ENCODE peak calls at places on chromosomes 11 and 22, in five cellular contexts. A is upper lobe of right lung, H is cardiac muscle cell, Q is tibial nerve, C is GM13977. M is an unnamed sample.

GRCh38 chr11:116610190-116610589 is 162.6 kb downstream of the BUD13 start:
- DNase-seq in A (no peak), C (no peak), H (no peak), Q (no peak), M (no peak)

GRCh38 chr22:48821346-48822186 is 1006.1 kb downstream of the BRD1 start:
- DNase-seq in Q (no peak), C (no peak), H (no peak), A (no peak), M (no peak)

GRCh38 chr11:83895516-83895915 is 609.3 kb upstream of the CCDC90B start:
- DNase-seq in Q (no peak), A (no peak), H (peak; percentile 65), C (no peak), M (no peak)

GRCh38 chr11:96241351-96241841 is 101.6 kb downstream of the MAML2 start:
- DNase-seq in H (no peak), C (no peak), Q (no peak), A (no peak), M (no peak)

GRCh38 chr22:46054091-46054877 is 77.3 kb upstream of the WNT7B start:
- DNase-seq in H (no peak), A (no peak), C (peak; percentile 73), Q (peak; percentile 58), M (peak; percentile 64)

GRCh38 chr22:46081036-46081830 is 69.1 kb upstream of the PPARA start:
- DNase-seq in C (no peak), A (peak; percentile 62), Q (peak; percentile 13), H (no peak), M (peak; percentile 54)

GRCh38 chr11:1062075-1062820 is 12.4 kb upstream of the MUC2 start:
- DNase-seq in A (no peak), Q (no peak), C (no peak), H (no peak), M (no peak)

GRCh38 chr11:29448246-29448877 is 568.5 kb downstream of the KCNA4 start:
- DNase-seq in H (peak; percentile 70), C (no peak), Q (no peak), A (no peak), M (no peak)

GRCh38 chr11:95095858-95096587 is 6.4 kb downstream of the ENDOD1 start:
- DNase-seq in C (peak; percentile 73), A (no peak), Q (no peak), H (no peak), M (no peak)

GRCh38 chr11:6626971-6627761 is 7.9 kb upstream of the TPP1 start:
- DNase-seq in A (no peak), H (no peak), Q (no peak), C (no peak), M (no peak)

GRCh38 chr11:104830080-104830479 is 68.2 kb downstream of the CASP12 start:
- DNase-seq in Q (no peak), C (no peak), A (no peak), H (no peak), M (no peak)

GRCh38 chr11:10678106-10678505 is 15.4 kb downstream of the IRAG1 start:
- DNase-seq in Q (no peak), H (no peak), A (no peak), C (no peak), M (no peak)

GRCh38 chr11:575324-575995 is 810 bp upstream of the PHRF1 start:
- DNase-seq in Q (no peak), H (peak; percentile 89), C (no peak), A (no peak), M (no peak)

GRCh38 chr11:111362887-111363411 is 16.1 kb downstream of the POU2AF1 start:
- DNase-seq in Q (no peak), H (no peak), C (no peak), A (peak; percentile 86), M (peak; percentile 56)

GRCh38 chr11:95829580-95830259 is 39.4 kb downstream of the CEP57 start:
- DNase-seq in Q (no peak), C (peak; percentile 4), A (no peak), H (no peak), M (no peak)

GRCh38 chr11:114208371-114208770 is 87.8 kb upstream of the NNMT start:
- DNase-seq in C (no peak), H (no peak), A (no peak), Q (no peak), M (no peak)

GRCh38 chr11:12535321-12535720 is 138.9 kb upstream of the TEAD1 start:
- DNase-seq in C (no peak), A (no peak), Q (no peak), H (no peak), M (no peak)

GRCh38 chr22:19798320-19798665 is 37.7 kb downstream of the TBX1 start:
- DNase-seq in C (no peak), Q (no peak), H (no peak), A (no peak), M (no peak)

GRCh38 chr11:112770487-112770886 is 190.7 kb upstream of the NCAM1 start:
- DNase-seq in C (no peak), Q (no peak), H (no peak), A (no peak), M (no peak)

GRCh38 chr22:24437820-24438328 is 10.5 kb downstream of the ADORA2A start:
- DNase-seq in C (peak; percentile 82), A (no peak), Q (no peak), H (no peak), M (no peak)

GRCh38 chr22:23073506-23074229 is 3.3 kb downstream of the GNAZ start:
- DNase-seq in H (no peak), Q (no peak), A (peak; percentile 39), C (no peak), M (no peak)

GRCh38 chr22:36373258-36373579 is 14.5 kb downstream of the MYH9 start:
- DNase-seq in C (no peak), A (peak; percentile 91), H (no peak), Q (no peak), M (no peak)
- TF ChIP-seq CTCF in C (no peak), A (no peak), H (no peak), Q (no peak), M (no peak)

DNA sequence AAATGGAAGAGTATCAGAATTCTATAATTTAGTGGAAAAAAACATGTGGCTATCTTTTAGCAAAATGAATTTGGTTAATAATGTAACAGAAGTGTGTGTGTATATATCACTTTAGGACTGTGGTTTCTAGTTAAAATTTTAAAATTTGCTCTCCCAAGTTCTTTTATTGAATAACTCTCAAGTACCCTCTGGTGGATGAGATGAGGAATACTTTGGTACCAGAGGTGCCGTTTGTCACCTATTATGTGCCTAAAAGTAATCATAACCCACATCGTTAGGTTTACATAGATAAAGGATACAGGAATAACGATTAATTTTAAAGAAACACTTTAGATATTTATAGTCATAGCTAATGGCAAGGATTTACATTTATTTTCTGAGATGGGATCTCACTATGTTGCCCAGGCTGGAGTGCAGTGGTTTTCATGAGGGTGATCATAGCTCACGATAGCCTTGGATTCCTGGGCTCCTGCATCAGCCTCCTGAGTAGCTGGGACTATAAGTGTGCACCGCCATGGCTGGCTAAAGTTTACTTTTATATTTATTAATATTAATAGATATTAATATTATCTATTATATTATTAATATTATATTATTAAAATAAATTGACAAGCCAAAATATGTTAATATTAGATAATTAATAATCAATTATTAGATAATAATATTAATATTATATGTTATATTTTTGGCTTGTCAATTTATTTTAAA is 66.7 kb upstream of the CAPRIN1 start:
- DNase-seq in C (no peak), H (no peak), Q (no peak), A (no peak), M (no peak)
- TF ChIP-seq CTCF in C (no peak), H (no peak), Q (no peak), A (peak; percentile 18), M (no peak)

GRCh38 chr11:27646051-27646818 is 54.0 kb downstream of the BDNF start:
- DNase-seq in A (no peak), Q (no peak), C (no peak), H (no peak), M (no peak)

GRCh38 chr11:27640954-27641353 is 59.3 kb downstream of the BDNF start:
- DNase-seq in H (peak; percentile 9), C (no peak), A (no peak), Q (no peak), M (no peak)

GRCh38 chr11:27648840-27649239 is 51.4 kb downstream of the BDNF start:
- DNase-seq in C (no peak), H (no peak), Q (no peak), A (no peak), M (no peak)

DNA sequence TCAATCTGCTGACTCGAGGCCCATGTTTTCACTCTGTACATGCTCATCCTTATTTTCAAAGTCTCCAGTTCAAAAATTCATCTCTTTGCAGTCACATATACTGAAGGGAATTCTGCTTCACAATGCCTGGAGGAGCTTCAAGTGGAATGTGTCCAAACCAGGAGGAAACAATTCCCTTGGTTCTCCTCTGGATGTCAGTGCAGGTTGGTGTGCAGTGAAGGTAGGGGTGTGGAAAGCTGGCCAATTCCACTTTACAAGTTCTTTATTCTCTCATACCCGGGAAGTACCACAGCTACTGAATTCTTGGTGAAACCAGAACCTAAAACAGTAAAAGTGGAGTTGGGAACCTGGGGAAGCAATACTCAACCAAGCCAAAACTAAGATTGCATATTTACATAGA is 57.3 kb downstream of the BDNF start:
- DNase-seq in C (no peak), Q (no peak), H (no peak), A (no peak), M (no peak)
- TF ChIP-seq CTCF in C (no peak), Q (no peak), H (no peak), A (no peak), M (no peak)

DNA sequence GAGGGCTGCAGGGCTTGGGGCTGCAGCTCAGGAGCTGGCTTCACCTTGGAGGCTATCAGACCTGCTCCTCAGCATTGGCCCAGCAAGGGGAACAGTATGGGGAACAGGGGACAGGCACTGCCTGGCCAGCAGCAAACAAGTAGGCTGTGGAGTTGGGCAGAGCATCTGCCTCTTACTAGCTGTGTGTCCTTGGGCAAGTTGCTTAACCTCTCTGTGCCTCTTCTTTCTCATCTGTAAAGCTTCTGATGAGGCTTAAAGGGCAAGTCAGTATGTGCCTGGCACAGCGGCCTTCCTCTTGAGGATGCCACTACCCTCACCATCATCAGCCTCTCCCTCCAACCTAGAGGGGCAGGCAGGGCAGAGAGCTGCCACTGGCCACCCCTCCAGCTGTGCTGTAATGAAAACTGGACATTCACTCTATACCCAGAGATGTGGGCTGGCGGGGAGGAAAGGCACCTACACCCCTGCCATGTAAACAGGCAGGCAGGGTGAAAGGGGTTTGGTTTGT is 7.5 kb upstream of the CDKN1C start:
- DNase-seq in C (no peak), Q (no peak), A (no peak), H (no peak), M (no peak)
- TF ChIP-seq CTCF in C (no peak), Q (no peak), A (peak; percentile 22), H (no peak), M (no peak)

GRCh38 chr11:86360775-86361395 is 13.8 kb upstream of the CCDC81 start:
- DNase-seq in A (no peak), H (peak; percentile 22), C (no peak), Q (no peak), M (no peak)
- TF ChIP-seq CTCF in A (no peak), H (peak; percentile 54), C (no peak), Q (no peak), M (no peak)

GRCh38 chr22:41092023-41092817 is at the start of gene EP300:
- DNase-seq in C (peak; percentile 90), H (peak; percentile 68), A (peak; percentile 94), Q (peak; percentile 81), M (peak; percentile 89)
- TF ChIP-seq CTCF in C (peak; percentile 27), H (peak; percentile 20), A (peak; percentile 36), Q (peak; percentile 37), M (no peak)

GRCh38 chr22:27715078-27715477 is 86.5 kb downstream of the MN1 start:
- DNase-seq in C (no peak), H (no peak), Q (no peak), A (peak; percentile 56), M (no peak)
- TF ChIP-seq CTCF in C (no peak), H (no peak), Q (peak; percentile 18), A (peak; percentile 25), M (no peak)

M was measured in mucosa of descending colon.